ENCODE peak calls at places on chromosomes 1 and 21, in ten cellular contexts. S is bronchial epithelial cell, D is body of pancreas, P is IMR-90, G is AG04449, W is ovary, Z is uterus, H is endodermal cell, Q is AG09309, F is mucosa of descending colon. L is an unnamed sample.

GRCh38 chr1:219659682-219660081 is 46.8 kb upstream of the ZC3H11B start:
- DNase-seq in H (no peak), Q (no peak), Z (no peak), G (peak; percentile 69), W (no peak), F (no peak), S (peak; percentile 3), D (no peak), P (peak; percentile 80), L (peak; percentile 94)

GRCh38 chr1:32873484-32873883 is 2.8 kb upstream of the FNDC5 start:
- DNase-seq in F (no peak), Q (no peak), G (no peak), Z (no peak), D (no peak), W (no peak), P (no peak), S (no peak), H (no peak), L (no peak)

GRCh38 chr21:25283720-25284119 is 323.6 kb downstream of the MRPL39 start:
- DNase-seq in D (peak; percentile 5), F (no peak), S (peak; percentile 1), G (no peak), H (peak; percentile 49), W (no peak), P (peak; percentile 56), Z (no peak), Q (peak; percentile 10), L (no peak)

GRCh38 chr1:57576750-57577149 is 152.9 kb upstream of the DAB1 start:
- DNase-seq in D (peak; percentile 11), P (no peak), F (no peak), Z (no peak), Q (no peak), S (peak; percentile 50), W (no peak), G (no peak), H (no peak), L (no peak)

GRCh38 chr1:178037510-178038253 is 56.2 kb upstream of the RASAL2 start:
- DNase-seq in P (peak; percentile 54), D (peak; percentile 90), F (peak; percentile 87), H (peak; percentile 90), G (no peak), W (peak; percentile 83), Q (no peak), S (peak; percentile 45), Z (peak; percentile 89), L (no peak)

GRCh38 chr1:200304146-200304545 is 105.7 kb downstream of the ZNF281 start:
- DNase-seq in H (no peak), Q (no peak), G (no peak), S (no peak), Z (no peak), F (no peak), D (no peak), P (no peak), W (no peak), L (no peak)

GRCh38 chr1:162011337-162012012 is 12.2 kb downstream of the OLFML2B start:
- DNase-seq in D (no peak), P (no peak), H (no peak), F (peak; percentile 43), S (no peak), W (no peak), G (no peak), Q (no peak), Z (no peak), L (no peak)

GRCh38 chr21:35035581-35035980 is 13.5 kb downstream of the RUNX1 start:
- DNase-seq in Q (no peak), W (no peak), Z (no peak), H (peak; percentile 29), D (no peak), S (no peak), F (no peak), G (no peak), P (no peak), L (no peak)

GRCh38 chr1:160671603-160672002 is 24.8 kb upstream of the SLAMF1 start:
- DNase-seq in G (no peak), F (no peak), P (no peak), H (no peak), W (no peak), Z (no peak), Q (no peak), D (no peak), S (no peak), L (no peak)

GRCh38 chr1:223622132-223622842 is 43.2 kb downstream of the CAPN8 start:
- DNase-seq in S (no peak), F (no peak), Q (no peak), H (no peak), D (peak; percentile 15), G (no peak), W (no peak), Z (no peak), P (no peak), L (no peak)

GRCh38 chr1:246794261-246795093 is 70.3 kb downstream of the SCCPDH start:
- DNase-seq in H (no peak), W (no peak), Q (peak; percentile 5), P (peak; percentile 9), D (no peak), S (peak; percentile 17), G (no peak), F (no peak), Z (no peak), L (no peak)

GRCh38 chr1:155254228-155254713 is 1.0 kb downstream of the ENTREP3 start:
- DNase-seq in P (no peak), W (no peak), D (no peak), Q (no peak), H (no peak), G (no peak), Z (no peak), S (no peak), F (no peak), L (no peak)

GRCh38 chr1:7491089-7491817 is 279.8 kb upstream of the VAMP3 start:
- DNase-seq in Q (peak; percentile 8), Z (peak; percentile 32), W (peak; percentile 71), F (peak; percentile 37), P (peak; percentile 77), D (peak; percentile 45), H (no peak), G (no peak), S (peak; percentile 65), L (peak; percentile 78)

GRCh38 chr1:223006794-223007193 is 136.3 kb downstream of the TLR5 start:
- DNase-seq in F (no peak), D (no peak), W (no peak), G (no peak), H (no peak), P (no peak), Q (no peak), S (no peak), Z (no peak), L (no peak)

GRCh38 chr21:39527664-39528381 is 76.1 kb downstream of the SH3BGR start:
- DNase-seq in S (no peak), G (no peak), D (peak; percentile 81), Q (no peak), W (no peak), P (no peak), H (no peak), F (peak; percentile 83), Z (no peak), L (no peak)

GRCh38 chr1:36276688-36277087 is 29.5 kb upstream of the SH3D21 start:
- DNase-seq in Q (no peak), Z (no peak), S (no peak), F (no peak), D (no peak), H (no peak), P (no peak), G (no peak), W (no peak), L (no peak)

GRCh38 chr1:93749487-93749886 is 67.8 kb upstream of the BCAR3 start:
- DNase-seq in W (no peak), P (no peak), Z (no peak), H (no peak), G (no peak), F (no peak), S (no peak), D (no peak), Q (no peak), L (no peak)
- H3K4me3 ChIP-seq in W (no peak overlapping the region), P (no peak overlapping the region), Z (no peak overlapping the region), H (no peak overlapping the region), G (no peak overlapping the region), F (no peak overlapping the region), S (no peak overlapping the region), D (no peak overlapping the region), Q (no peak overlapping the region), L (no peak overlapping the region)

GRCh38 chr1:248622491-248623106 is 12.3 kb downstream of the OR2T11 start:
- DNase-seq in D (peak; percentile 3), P (peak; percentile 0), H (no peak), Z (no peak), Q (peak; percentile 1), F (no peak), W (no peak), G (no peak), S (peak; percentile 28), L (no peak)
- TF ChIP-seq CTCF in D (peak; percentile 45), P (peak; percentile 14), H (peak; percentile 62), Z (peak; percentile 22), Q (peak; percentile 33), F (no peak), W (no peak), G (peak; percentile 12), S (peak; percentile 28), L (peak; percentile 23)

DNA sequence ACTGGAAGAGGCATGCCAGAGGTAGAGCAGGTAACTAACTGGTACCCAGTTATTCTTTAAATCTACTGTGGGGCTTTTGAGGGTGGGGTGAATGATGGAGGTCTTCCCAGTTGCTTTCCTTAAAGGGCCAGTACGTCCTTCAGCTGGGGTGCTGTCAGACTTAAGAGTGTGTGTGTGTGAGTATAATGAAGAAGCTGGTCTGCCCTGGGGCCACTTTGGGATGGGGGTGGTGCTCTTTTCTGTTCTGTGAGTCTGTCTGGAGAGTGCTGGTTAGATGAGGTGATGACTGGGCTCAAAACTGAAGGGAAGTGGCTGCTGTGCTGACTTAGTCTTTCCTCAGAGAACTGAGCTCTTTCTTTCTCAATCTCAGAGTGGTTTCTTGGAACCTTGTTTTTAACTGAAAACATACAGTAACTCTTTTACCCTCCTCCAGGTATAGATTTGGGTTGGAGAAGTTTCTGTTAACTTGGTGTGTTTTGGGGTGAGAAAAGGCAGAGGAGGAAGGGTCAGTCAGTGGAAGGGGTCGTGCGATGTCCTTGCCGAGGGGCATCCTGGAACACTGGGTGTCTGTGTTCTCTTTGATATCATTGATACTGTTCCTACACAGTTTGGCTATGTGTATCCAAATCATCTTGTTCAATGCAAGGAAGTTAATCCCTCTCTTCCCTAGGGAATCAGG is 746 bp downstream of the MACF1 start:
- DNase-seq in D (peak; percentile 64), F (peak; percentile 44), S (peak; percentile 83), W (peak; percentile 45), P (peak; percentile 76), G (no peak), Z (peak; percentile 43), Q (no peak), H (no peak), L (no peak)
- H3K4me3 ChIP-seq in D (no peak overlapping the region), F (no peak overlapping the region), S (no peak overlapping the region), W (peak overlapping the region; percentile 48), P (peak overlapping the region; percentile 54), G (peak overlapping the region; percentile 70), Z (peak overlapping the region; percentile 46), Q (peak overlapping the region; percentile 60), H (peak overlapping the region; percentile 41), L (peak overlapping the region; percentile 51)

DNA sequence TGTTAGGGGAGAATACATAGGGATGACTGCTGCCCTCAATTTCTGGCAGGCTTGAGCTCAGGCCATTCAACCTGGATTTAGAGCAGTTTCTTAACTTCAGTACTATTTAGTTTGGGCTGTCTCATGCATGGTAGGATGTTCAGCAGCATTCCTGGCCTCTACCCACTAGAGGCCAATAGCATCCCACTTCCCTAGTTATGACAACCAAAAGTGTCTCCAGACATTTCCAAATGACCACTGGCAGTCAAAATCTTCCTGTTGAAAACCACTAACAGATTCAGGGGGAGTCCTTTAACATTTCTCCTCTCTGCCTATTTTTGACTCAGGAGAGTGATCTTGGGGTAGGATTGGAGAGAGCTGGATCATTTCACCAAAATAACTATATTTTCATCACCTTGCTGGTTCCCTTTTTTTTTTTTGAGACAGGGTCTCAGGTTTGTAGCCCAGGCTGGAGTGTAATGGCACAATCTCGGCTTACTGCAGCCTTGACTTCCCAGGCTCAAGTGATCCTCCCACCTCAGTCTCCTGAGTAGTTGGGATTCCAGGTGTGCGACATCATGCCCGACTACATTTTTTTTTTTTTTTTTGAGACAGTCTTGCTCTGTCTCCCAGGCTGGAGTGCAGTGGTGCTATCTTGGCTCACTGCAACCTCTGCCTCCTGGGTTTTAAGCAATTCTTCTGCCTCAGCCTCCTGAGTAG is 8.7 kb downstream of the GNAT2 start:
- DNase-seq in D (no peak), P (peak; percentile 72), Z (no peak), H (peak; percentile 66), Q (no peak), W (no peak), S (no peak), G (no peak), F (no peak), L (no peak)
- TF ChIP-seq CTCF in D (no peak), P (no peak), Z (no peak), H (no peak), Q (no peak), W (no peak), S (no peak), G (no peak), F (no peak), L (no peak)